ENCODE peak calls at places on chromosomes 4 and X, in seven cellular contexts. One of them, this sample, is unnamed.

GRCh38 chrX:150967786-150968185 is 15.3 kb upstream of the HMGB3 start:
- DNase-seq in activated CD4-positive, alpha-beta T cell treated with anti-CD3 and anti-CD28 coated beads for 24 hours: no peak
- DNase-seq in caudate nucleus: no peak
- DNase-seq in iris pigment epithelial cell: no peak
- DNase-seq in GM06990: no peak
- DNase-seq in upper lobe of right lung: no peak
- DNase-seq in T-helper 9 cell: no peak
- DNase-seq in this sample: no peak

GRCh38 chrX:120367390-120368100 is 5.7 kb downstream of the ATP1B4 start:
- DNase-seq in activated CD4-positive, alpha-beta T cell treated with anti-CD3 and anti-CD28 coated beads for 24 hours: no peak
- DNase-seq in caudate nucleus: no peak
- DNase-seq in iris pigment epithelial cell: no peak
- DNase-seq in GM06990: no peak
- DNase-seq in upper lobe of right lung: no peak
- DNase-seq in T-helper 9 cell: no peak
- DNase-seq in this sample: no peak

GRCh38 chr4:159159611-159160010 is 56.7 kb downstream of the RAPGEF2 start:
- DNase-seq in activated CD4-positive, alpha-beta T cell treated with anti-CD3 and anti-CD28 coated beads for 24 hours: no peak
- DNase-seq in caudate nucleus: no peak
- DNase-seq in iris pigment epithelial cell: no peak
- DNase-seq in GM06990: no peak
- DNase-seq in upper lobe of right lung: no peak
- DNase-seq in T-helper 9 cell: no peak
- DNase-seq in this sample: no peak

GRCh38 chr4:165440415-165440882 is 61.6 kb downstream of the CPE start:
- DNase-seq in activated CD4-positive, alpha-beta T cell treated with anti-CD3 and anti-CD28 coated beads for 24 hours: no peak
- DNase-seq in caudate nucleus: no peak
- DNase-seq in iris pigment epithelial cell: peak; percentile 74
- DNase-seq in GM06990: no peak
- DNase-seq in upper lobe of right lung: no peak
- DNase-seq in T-helper 9 cell: no peak
- DNase-seq in this sample: no peak

GRCh38 chrX:77785400-77785745 is 643 bp downstream of the ATRX start:
- DNase-seq in activated CD4-positive, alpha-beta T cell treated with anti-CD3 and anti-CD28 coated beads for 24 hours: no peak
- DNase-seq in caudate nucleus: peak; percentile 13
- DNase-seq in iris pigment epithelial cell: no peak
- DNase-seq in GM06990: no peak
- DNase-seq in upper lobe of right lung: no peak
- DNase-seq in T-helper 9 cell: no peak
- DNase-seq in this sample: peak; percentile 17

GRCh38 chr4:114659386-114660008 is 60.9 kb downstream of the UGT8 start:
- DNase-seq in activated CD4-positive, alpha-beta T cell treated with anti-CD3 and anti-CD28 coated beads for 24 hours: no peak
- DNase-seq in caudate nucleus: peak; percentile 3
- DNase-seq in iris pigment epithelial cell: peak; percentile 71
- DNase-seq in GM06990: peak; percentile 6
- DNase-seq in upper lobe of right lung: peak; percentile 47
- DNase-seq in T-helper 9 cell: peak; percentile 0
- DNase-seq in this sample: peak; percentile 53

GRCh38 chrX:149682956-149683947 is 28.6 kb upstream of the MAGEA11 start:
- DNase-seq in activated CD4-positive, alpha-beta T cell treated with anti-CD3 and anti-CD28 coated beads for 24 hours: no peak
- DNase-seq in caudate nucleus: no peak
- DNase-seq in iris pigment epithelial cell: no peak
- DNase-seq in GM06990: no peak
- DNase-seq in upper lobe of right lung: no peak
- DNase-seq in T-helper 9 cell: no peak
- DNase-seq in this sample: no peak

GRCh38 chrX:103356023-103356798 is at the start of gene TCEAL9:
- DNase-seq in activated CD4-positive, alpha-beta T cell treated with anti-CD3 and anti-CD28 coated beads for 24 hours: no peak
- DNase-seq in caudate nucleus: peak; percentile 1
- DNase-seq in iris pigment epithelial cell: peak; percentile 73
- DNase-seq in GM06990: no peak
- DNase-seq in upper lobe of right lung: peak; percentile 65
- DNase-seq in T-helper 9 cell: no peak
- DNase-seq in this sample: no peak

GRCh38 chr4:122309988-122310626 is 68.7 kb upstream of the ADAD1 start:
- DNase-seq in activated CD4-positive, alpha-beta T cell treated with anti-CD3 and anti-CD28 coated beads for 24 hours: no peak
- DNase-seq in caudate nucleus: no peak
- DNase-seq in iris pigment epithelial cell: no peak
- DNase-seq in GM06990: no peak
- DNase-seq in upper lobe of right lung: no peak
- DNase-seq in T-helper 9 cell: no peak
- DNase-seq in this sample: no peak